ENCODE peak calls at places on chromosomes 2 and 18, in five cellular contexts. J is HepG2, F is spleen, A is IMR-90, H is stomach. O is an unnamed sample.

GRCh38 chr2:39150890-39151497 is 30.1 kb upstream of the SOS1 start:
- DNase-seq in J (peak; percentile 67), A (no peak), F (no peak), H (no peak), O (no peak)

GRCh38 chr18:41266616-41267015 is 688.4 kb upstream of the PIK3C3 start:
- DNase-seq in J (no peak), F (no peak), H (no peak), A (peak; percentile 77), O (no peak)

GRCh38 chr2:72919414-72920316 is 2.3 kb downstream of the EMX1 start:
- DNase-seq in J (no peak), H (peak; percentile 20), F (no peak), A (no peak), O (no peak)

GRCh38 chr2:151357359-151357758 is at the start of gene TNFAIP6:
- DNase-seq in H (no peak), J (no peak), F (no peak), A (peak; percentile 97), O (no peak)

GRCh38 chr18:39594206-39594605 is 2028.6 kb upstream of the CELF4 start:
- DNase-seq in J (no peak), F (no peak), A (no peak), H (no peak), O (no peak)

GRCh38 chr18:63000839-63001238 is 285.5 kb downstream of the PHLPP1 start:
- DNase-seq in A (no peak), H (no peak), J (no peak), F (peak; percentile 41), O (no peak)

GRCh38 chr18:12686100-12686499 is 16.4 kb downstream of the CEP76 start:
- DNase-seq in H (no peak), A (peak; percentile 30), F (no peak), J (peak; percentile 24), O (no peak)

GRCh38 chr2:239948100-239948881 is 76.9 kb downstream of the NDUFA10 start:
- DNase-seq in F (peak; percentile 51), H (peak; percentile 15), A (no peak), J (no peak), O (peak; percentile 6)

GRCh38 chr2:51013870-51014526 is 17.9 kb downstream of the NRXN1 start:
- DNase-seq in F (no peak), A (peak; percentile 7), J (no peak), H (no peak), O (no peak)

GRCh38 chr18:63409301-63409700 is 13.0 kb downstream of the VPS4B start:
- DNase-seq in J (no peak), F (no peak), H (no peak), A (peak; percentile 63), O (no peak)

GRCh38 chr2:54898451-54899226 is 151.6 kb downstream of the RTN4 start:
- DNase-seq in A (no peak), J (no peak), H (no peak), F (no peak), O (no peak)

GRCh38 chr2:121442889-121443288 is 87.8 kb upstream of the RNU4ATAC start:
- DNase-seq in F (no peak), A (no peak), H (no peak), J (no peak), O (no peak)

GRCh38 chr2:223166975-223167650 is 115.1 kb downstream of the KCNE4 start:
- DNase-seq in J (no peak), A (no peak), F (no peak), H (no peak), O (no peak)

GRCh38 chr2:208062113-208062512 is 36.8 kb upstream of the PLEKHM3 start:
- DNase-seq in J (peak; percentile 71), H (no peak), A (peak; percentile 54), F (no peak), O (no peak)

GRCh38 chr2:16774091-16774490 is 108.5 kb upstream of the CYRIA start:
- DNase-seq in A (no peak), F (no peak), J (no peak), H (no peak), O (no peak)

GRCh38 chr2:16777123-16777872 is 111.7 kb upstream of the CYRIA start:
- DNase-seq in A (no peak), F (no peak), J (no peak), H (no peak), O (no peak)

GRCh38 chr2:16767789-16768188 is 102.2 kb upstream of the CYRIA start:
- DNase-seq in F (no peak), A (no peak), H (no peak), J (no peak), O (no peak)

GRCh38 chr2:16774980-16775963 is 109.6 kb upstream of the CYRIA start:
- DNase-seq in F (no peak), H (no peak), A (no peak), J (peak; percentile 41), O (no peak)

GRCh38 chr2:16773080-16773713 is 107.6 kb upstream of the CYRIA start:
- DNase-seq in H (peak; percentile 38), A (peak; percentile 42), J (peak; percentile 43), F (no peak), O (no peak)
- TF ChIP-seq CTCF in H (peak; percentile 22), A (peak; percentile 56), J (peak; percentile 89), F (no peak), O (peak; percentile 59)

DNA sequence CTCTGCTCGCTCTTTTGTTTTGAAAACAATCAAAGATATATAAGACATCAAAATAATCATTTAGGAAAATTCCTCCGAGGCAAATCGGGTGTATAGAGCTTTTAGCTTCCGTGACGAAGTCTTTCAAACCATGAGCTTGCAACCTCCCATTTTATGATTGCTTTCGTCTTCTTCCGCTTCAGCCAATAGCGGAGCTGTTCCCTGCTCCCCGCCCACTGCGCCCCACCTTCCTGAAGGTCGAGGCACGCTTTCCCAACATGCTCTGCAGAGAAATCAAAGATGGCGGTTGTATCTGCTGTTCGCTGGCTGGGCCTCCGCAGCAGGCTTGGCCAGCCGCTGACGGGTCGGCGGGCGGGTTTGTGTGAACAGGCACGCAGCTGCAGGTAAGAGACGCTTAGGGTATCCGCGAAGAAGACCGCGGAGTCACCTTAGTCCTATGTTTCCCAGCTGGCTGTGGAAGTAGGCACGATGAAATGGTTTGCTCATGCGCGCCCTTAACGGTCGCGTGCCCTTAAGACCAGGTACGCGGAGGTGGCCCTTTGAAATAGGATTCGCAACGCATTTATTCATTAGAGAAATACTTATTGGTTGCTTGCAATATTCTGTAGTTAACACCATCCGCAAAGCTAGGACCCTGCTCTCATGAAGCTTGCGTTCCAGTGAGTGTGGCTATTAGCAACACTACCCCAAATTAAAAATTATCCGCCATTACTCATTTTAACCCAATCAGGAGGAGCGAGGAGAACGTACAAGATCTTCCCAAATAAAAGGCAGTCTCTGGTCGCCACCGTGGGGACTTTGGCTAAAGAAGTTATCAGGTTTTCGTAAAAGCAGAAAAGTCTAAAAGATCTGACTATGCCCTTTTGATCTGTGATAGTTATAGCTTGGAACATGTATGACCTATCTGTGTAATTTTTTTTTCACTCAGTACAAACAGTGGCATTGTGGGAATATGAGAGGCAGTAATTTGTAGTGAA is at the start of gene PTCD3:
- DNase-seq in A (peak; percentile 95), H (peak; percentile 94), F (peak; percentile 98), J (peak; percentile 96), O (peak; percentile 93)
- TF ChIP-seq POLR2A in A (peak; percentile 90), H (no peak), F (no peak), J (peak; percentile 94), O (peak; percentile 45)

GRCh38 chr18:33581816-33582215 is 3.8 kb downstream of the ASXL3 start:
- DNase-seq in F (no peak), H (no peak), A (no peak), J (no peak), O (no peak)

GRCh38 chr18:33578371-33579146 is 540 bp downstream of the ASXL3 start:
- DNase-seq in J (peak; percentile 1), A (no peak), F (peak; percentile 68), H (peak; percentile 49), O (peak; percentile 29)

GRCh38 chr18:33579147-33579867 is 1.3 kb downstream of the ASXL3 start:
- DNase-seq in H (no peak), A (no peak), J (no peak), F (no peak), O (no peak)

GRCh38 chr18:33580540-33580939 is 2.5 kb downstream of the ASXL3 start:
- DNase-seq in A (no peak), H (no peak), J (no peak), F (no peak), O (no peak)

DNA sequence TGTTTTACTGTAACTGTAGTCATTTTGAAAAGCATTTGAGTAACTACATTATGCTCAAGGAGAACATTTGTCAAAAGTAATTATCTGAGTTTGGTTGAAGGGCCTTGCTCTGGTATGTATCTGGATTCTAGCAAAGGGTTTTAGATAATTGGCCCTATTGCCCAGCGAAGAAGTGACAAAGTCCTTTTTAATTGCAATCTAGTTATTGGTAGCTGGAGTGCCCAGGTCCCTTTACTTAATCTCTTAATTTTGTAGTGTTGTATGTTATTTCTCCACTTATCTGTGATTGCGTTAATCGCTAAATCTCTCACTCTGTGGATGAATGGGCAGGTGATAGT is 1.8 kb downstream of the ASXL3 start:
- DNase-seq in F (no peak), J (no peak), H (no peak), A (no peak), O (no peak)
- H3K27me3 ChIP-seq in F (peaks cover 58% of the 10 kb centered on the region), J (peaks cover 20% of the 10 kb centered on the region), H (peaks cover 13% of the 10 kb centered on the region), A (peaks cover 19% of the 10 kb centered on the region), O (peaks cover 13% of the 10 kb centered on the region)

GRCh38 chr2:219523031-219523671 is 8.9 kb downstream of the ASIC4 start:
- DNase-seq in A (no peak), J (no peak), F (no peak), H (no peak), O (no peak)
- TF ChIP-seq CTCF in A (no peak), J (no peak), F (no peak), H (no peak), O (no peak)

GRCh38 chr2:161077367-161078210 is 82.6 kb upstream of the TANK start:
- DNase-seq in A (peak; percentile 52), H (no peak), J (no peak), F (no peak), O (no peak)
- TF ChIP-seq POLR2A in A (no peak), H (no peak), J (no peak), F (no peak), O (no peak)

GRCh38 chr2:219511547-219512325 is 2.5 kb upstream of the ASIC4 start:
- DNase-seq in H (no peak), A (no peak), F (no peak), J (no peak), O (no peak)
- H3K27me3 ChIP-seq in H (peaks cover 91% of the 10 kb centered on the region), A (peaks cover 63% of the 10 kb centered on the region), F (peaks cover 90% of the 10 kb centered on the region), J (peaks cover 58% of the 10 kb centered on the region), O (no peaks in the 10 kb centered on the region)

DNA sequence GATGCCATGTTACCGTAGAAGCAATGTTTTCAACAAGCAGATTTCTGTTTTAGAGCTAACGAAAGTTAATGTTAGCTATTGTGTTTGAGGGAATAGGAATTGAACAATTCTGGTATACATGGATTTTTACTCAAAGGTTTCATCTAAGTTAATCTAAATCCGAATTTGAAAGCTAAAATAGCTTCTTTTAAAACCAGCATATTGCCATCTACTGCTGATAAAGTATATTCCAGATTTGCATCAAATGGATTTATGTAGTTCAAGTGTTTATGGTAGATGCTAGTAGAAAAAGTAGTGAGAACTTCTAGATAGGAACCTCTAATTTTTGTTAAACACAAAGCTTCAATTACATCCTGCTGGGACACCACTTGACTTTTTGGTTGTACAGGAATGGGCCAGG is 1569.5 kb upstream of the NXPH2 start:
- DNase-seq in A (no peak), F (no peak), J (no peak), H (no peak), O (no peak)
- TF ChIP-seq CTCF in A (no peak), F (no peak), J (no peak), H (no peak), O (no peak)

GRCh38 chr2:40512246-40512645 is 60.4 kb upstream of the SLC8A1 start:
- DNase-seq in H (no peak), J (no peak), A (no peak), F (no peak), O (peak; percentile 23)
- TF ChIP-seq POLR2A in H (no peak), J (no peak), A (no peak), F (no peak), O (no peak)

O was measured in uterus.